ENCODE peak calls at places on chromosome 14, in eight cellular contexts. E is OCI-LY7, G is K562, M is ovary, B is A549, P is HFFc6, T is dorsolateral prefrontal cortex, Q is GM12864. W is an unnamed sample.

GRCh38 chr14:31363331-31364073 is 56.8 kb downstream of the HEATR5A start:
- DNase-seq in G (no peak), E (no peak), Q (no peak), T (no peak), P (no peak), M (no peak), B (no peak), W (no peak)

GRCh38 chr14:70658899-70659298 is 17.2 kb downstream of the TTC9 start:
- DNase-seq in G (no peak), B (no peak), P (no peak), M (no peak), T (no peak), Q (no peak), E (peak), W (no peak)

GRCh38 chr14:53180272-53181221 is 27.4 kb upstream of the DDHD1 start:
- DNase-seq in M (no peak), E (peak), P (no peak), Q (peak), G (peak), T (no peak), B (no peak), W (no peak)

GRCh38 chr14:71061458-71061857 is 154.2 kb downstream of the PCNX1 start:
- DNase-seq in G (no peak), P (peak), M (no peak), T (no peak), Q (no peak), B (no peak), E (no peak), W (no peak)

GRCh38 chr14:78950654-78951053 is 780.5 kb downstream of the NRXN3 start:
- DNase-seq in E (no peak), B (no peak), P (peak), T (no peak), G (no peak), Q (no peak), M (no peak), W (no peak)

GRCh38 chr14:19800282-19801117 is 3.1 kb upstream of the OR4N2 start:
- DNase-seq in T (peak), M (no peak), B (no peak), G (no peak), Q (no peak), P (no peak), E (no peak), W (no peak)

GRCh38 chr14:58428011-58428807 is 690 bp downstream of the KIAA0586 start:
- DNase-seq in B (peak), E (peak), T (no peak), G (peak), Q (peak), P (peak), M (no peak), W (peak)

GRCh38 chr14:97459180-97459579 is 662.0 kb downstream of the VRK1 start:
- DNase-seq in G (no peak), T (no peak), Q (no peak), E (no peak), B (no peak), P (no peak), M (no peak), W (no peak)

GRCh38 chr14:103474893-103475292 is 47.7 kb downstream of the CKB start:
- DNase-seq in B (no peak), E (no peak), G (no peak), P (no peak), T (no peak), M (no peak), Q (no peak), W (no peak)

GRCh38 chr14:100900837-100901390 is 2.6 kb downstream of the RTL1 start:
- DNase-seq in E (peak), G (peak), Q (no peak), P (no peak), T (no peak), B (peak), M (peak), W (peak)
- TF ChIP-seq CTCF in E (peak), G (peak), Q (peak), P (no peak), T (peak), B (peak), M (peak), W (peak)

GRCh38 chr14:23301288-23301968 is 1.2 kb downstream of the PPP1R3E start:
- DNase-seq in E (peak), Q (peak), G (peak), B (peak), T (peak), P (peak), M (peak), W (peak)

GRCh38 chr14:23299558-23299957 is 3.1 kb downstream of the PPP1R3E start:
- DNase-seq in G (no peak), M (no peak), P (peak), Q (no peak), T (no peak), E (peak), B (peak), W (no peak)

GRCh38 chr14:23299986-23300686 is 2.5 kb downstream of the PPP1R3E start:
- DNase-seq in P (no peak), E (peak), T (no peak), M (no peak), Q (no peak), G (no peak), B (no peak), W (no peak)

GRCh38 chr14:23301969-23302289 is 730 bp downstream of the PPP1R3E start:
- DNase-seq in B (no peak), P (no peak), G (no peak), M (no peak), E (no peak), T (no peak), Q (no peak), W (no peak)

DNA sequence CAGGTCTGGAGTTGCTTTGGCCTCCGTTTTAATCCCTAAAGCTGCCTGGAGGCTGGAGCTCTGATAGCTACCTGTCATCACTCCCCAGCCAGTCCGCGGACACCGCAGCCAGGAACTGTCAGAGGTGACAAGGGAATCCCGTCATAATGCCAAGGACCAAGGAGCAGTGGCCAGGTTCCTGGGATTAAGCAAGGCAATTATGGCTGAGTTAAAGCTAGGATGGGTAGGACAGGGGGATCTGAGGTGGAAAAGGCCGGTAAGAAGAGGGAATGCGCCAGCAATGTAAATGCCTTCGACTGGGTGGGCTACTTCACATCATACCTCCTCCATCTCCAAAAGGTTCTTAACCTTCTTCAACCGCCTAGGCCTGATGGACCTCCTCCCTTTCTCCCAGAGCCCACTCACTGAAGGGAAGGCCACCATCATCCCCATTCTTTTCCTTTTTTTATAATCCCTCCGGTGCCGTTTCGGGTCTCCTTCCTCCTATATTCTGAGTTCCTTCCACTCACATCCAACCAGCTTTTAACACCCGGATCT is 1.9 kb downstream of the PPP1R3E start:
- DNase-seq in E (peak), P (no peak), B (no peak), Q (no peak), T (no peak), G (no peak), M (peak), W (no peak)
- TF ChIP-seq CTCF in E (no peak), P (no peak), B (no peak), Q (no peak), T (no peak), G (no peak), M (no peak), W (no peak)

DNA sequence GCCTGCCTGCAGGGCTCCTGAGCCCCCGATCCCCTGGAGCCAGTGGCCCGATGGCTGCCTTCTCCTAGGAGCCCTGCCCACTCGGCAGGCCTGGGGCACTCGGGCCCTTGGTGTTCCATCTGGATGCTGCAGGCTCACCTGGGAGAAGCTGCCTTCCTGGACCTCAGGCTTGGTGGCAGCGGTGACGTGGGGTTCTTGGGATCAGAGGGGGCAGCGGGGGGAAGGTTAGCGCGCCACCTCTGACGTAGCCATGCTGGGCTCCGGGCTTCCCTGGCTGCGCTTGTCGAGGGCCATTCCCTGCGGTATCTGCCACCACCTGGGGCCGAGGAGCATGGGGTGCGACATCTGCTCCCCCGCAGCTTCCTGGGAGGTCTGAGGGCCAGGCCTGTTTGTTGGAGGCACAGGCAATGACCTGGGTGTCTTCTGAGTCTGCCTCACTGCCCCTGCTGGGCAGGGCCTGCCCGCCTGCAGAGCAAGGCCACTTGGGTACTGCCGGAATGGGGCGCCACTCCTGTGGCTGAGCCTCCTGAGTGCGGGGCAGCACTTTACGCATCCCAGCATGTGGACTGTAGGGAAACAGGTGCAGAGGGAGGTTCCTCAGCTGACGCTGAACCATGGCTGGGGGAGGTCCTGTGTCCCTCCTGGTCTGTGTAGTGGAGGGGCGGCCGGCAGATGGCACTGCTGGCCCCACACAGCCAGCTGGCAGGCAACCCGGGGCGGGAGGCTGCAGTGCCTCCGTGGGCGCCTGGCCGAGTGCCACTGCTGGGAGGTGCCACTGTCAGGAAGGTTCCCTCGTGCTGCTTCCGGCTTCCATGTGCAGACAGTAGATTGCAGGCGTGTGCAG is 20.3 kb downstream of the MTA1 start:
- DNase-seq in T (peak), G (no peak), E (no peak), P (no peak), M (no peak), B (peak), Q (no peak), W (no peak)
- TF ChIP-seq CTCF in T (peak), G (no peak), E (no peak), P (no peak), M (no peak), B (peak), Q (no peak), W (no peak)

GRCh38 chr14:104724981-104725771 is 1.1 kb downstream of the ADSS1 start:
- DNase-seq in G (peak), M (no peak), B (peak), E (no peak), T (no peak), Q (no peak), P (peak), W (peak)
- TF ChIP-seq CTCF in G (peak), M (no peak), B (peak), E (peak), T (peak), Q (peak), P (peak), W (no peak)

DNA sequence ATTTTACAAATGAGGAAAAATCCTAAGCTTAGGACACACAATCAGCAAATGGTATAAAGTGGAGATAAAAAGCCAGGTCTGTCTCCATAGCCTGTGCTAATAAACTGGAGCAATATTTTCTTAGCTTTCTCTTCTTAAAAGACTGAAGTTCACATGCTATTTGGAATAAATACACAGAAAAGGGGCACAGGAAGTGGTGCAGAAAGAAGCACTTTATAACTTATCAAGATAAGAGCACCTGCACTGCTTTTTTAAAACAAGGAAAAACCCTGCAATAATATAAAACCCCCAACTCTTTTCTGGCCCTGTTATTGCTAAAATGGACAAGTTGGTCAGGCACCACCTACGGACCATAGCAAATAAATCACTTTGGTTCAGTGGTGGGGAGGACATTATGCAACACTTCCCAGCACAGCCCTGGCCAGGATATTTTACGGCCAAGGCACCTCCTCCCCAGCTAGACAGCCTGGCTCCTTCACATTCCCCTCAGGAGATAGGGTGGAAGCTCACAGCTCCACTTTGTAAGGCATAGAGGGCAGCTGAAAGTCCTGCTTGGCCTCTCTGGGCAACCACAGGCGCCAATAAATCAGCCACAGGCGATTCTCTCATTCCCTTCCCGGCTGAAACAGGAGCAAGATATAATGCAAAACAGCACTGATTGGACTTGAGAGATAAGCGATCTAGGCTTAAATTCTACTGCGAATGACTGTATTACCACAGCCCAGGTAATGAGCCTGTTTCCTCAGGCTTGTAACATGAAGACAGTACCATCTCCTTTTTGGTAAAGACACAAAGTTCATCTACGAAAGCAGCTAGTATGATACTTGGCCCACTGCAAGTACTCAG is 2.1 kb downstream of the ZBTB25 start:
- DNase-seq in G (no peak), M (peak), Q (no peak), T (no peak), E (peak), P (peak), B (no peak), W (no peak)
- TF ChIP-seq CTCF in G (no peak), M (no peak), Q (no peak), T (no peak), E (no peak), P (peak), B (no peak), W (no peak)

GRCh38 chr14:85529803-85530574 is at the start of gene FLRT2:
- DNase-seq in B (peak), E (no peak), Q (no peak), M (peak), T (peak), G (no peak), P (peak), W (peak)

GRCh38 chr14:85527006-85527405 is 2.9 kb upstream of the FLRT2 start:
- DNase-seq in G (no peak), Q (no peak), M (no peak), B (no peak), E (no peak), T (no peak), P (peak), W (no peak)

GRCh38 chr14:85528882-85529585 is 910 bp upstream of the FLRT2 start:
- DNase-seq in M (peak), T (no peak), E (no peak), P (peak), G (no peak), Q (no peak), B (no peak), W (no peak)

GRCh38 chr14:85527458-85527857 is 2.5 kb upstream of the FLRT2 start:
- DNase-seq in E (no peak), P (no peak), T (no peak), B (no peak), G (no peak), M (no peak), Q (no peak), W (no peak)

GRCh38 chr14:85528080-85528881 is 1.7 kb upstream of the FLRT2 start:
- DNase-seq in B (peak), G (no peak), M (peak), E (no peak), P (peak), T (no peak), Q (no peak), W (peak)
- TF ChIP-seq CTCF in B (peak), G (no peak), M (peak), E (no peak), P (peak), T (peak), Q (no peak), W (no peak)

GRCh38 chr14:89027097-89027740 is 202.8 kb downstream of the TTC8 start:
- DNase-seq in G (peak), E (peak), B (peak), Q (no peak), T (peak), M (peak), P (no peak), W (peak)
- TF ChIP-seq CTCF in G (peak), E (peak), B (peak), Q (peak), T (peak), M (peak), P (peak), W (peak)

GRCh38 chr14:106309423-106309822 is 783.0 kb downstream of the TMEM121 start:
- DNase-seq in P (no peak), Q (no peak), M (no peak), T (no peak), E (no peak), G (no peak), B (no peak), W (no peak)

GRCh38 chr14:106308839-106309389 is 782.5 kb downstream of the TMEM121 start:
- DNase-seq in T (no peak), M (no peak), E (peak), G (peak), B (no peak), Q (peak), P (no peak), W (peak)
- TF ChIP-seq CTCF in T (peak), M (no peak), E (peak), G (peak), B (peak), Q (peak), P (peak), W (peak)

DNA sequence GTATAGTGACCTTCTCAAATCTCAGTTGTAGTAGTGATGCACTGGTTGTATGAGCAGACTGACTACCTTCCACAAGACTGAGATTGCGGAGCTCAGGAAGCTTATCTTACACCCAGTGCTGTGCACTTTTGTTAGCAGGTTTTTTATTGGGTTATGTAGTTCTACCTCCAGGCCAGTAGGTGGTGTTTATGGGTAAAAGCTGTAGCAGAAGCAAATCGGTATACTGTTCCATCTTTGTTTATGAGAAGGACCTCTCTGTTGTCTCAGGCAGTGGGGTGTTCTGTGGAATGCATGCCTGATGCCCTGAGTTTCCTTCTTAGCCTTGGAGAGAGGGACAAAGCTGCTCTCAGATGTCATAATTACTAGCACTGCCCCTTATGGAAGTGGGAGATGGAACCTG is 217.8 kb downstream of the LRFN5 start:
- DNase-seq in B (no peak), Q (no peak), E (peak), G (no peak), M (no peak), P (no peak), T (no peak), W (no peak)
- TF ChIP-seq CTCF in B (no peak), Q (peak), E (peak), G (no peak), M (no peak), P (no peak), T (no peak), W (peak)

W was measured in endothelial cell.